ENCODE peak calls at places on chromosomes 7 and 10, in seven cellular contexts. N, R, V, X, W, G and T are unnamed samples.
A peak's percentile ranks its signal among the peaks of the same experiment; 100 is the strongest.

GRCh38 chr10:79995979-79996629 is 47.2 kb upstream of the SFTPD start:
- DNase-seq in G (no peak), N (no peak), X (no peak), W (no peak), V (no peak), R (no peak), T (no peak)

GRCh38 chr10:70903262-70903921 is 15.0 kb upstream of the PCBD1 start:
- DNase-seq in X (peak; percentile 64), W (no peak), R (peak; percentile 76), G (no peak), N (peak; percentile 37), V (peak; percentile 87), T (peak; percentile 66)

GRCh38 chr10:128084364-128084763 is 41.9 kb downstream of the MKI67 start:
- DNase-seq in W (no peak), R (no peak), G (no peak), X (no peak), N (no peak), V (no peak), T (no peak)

GRCh38 chr7:45917658-45918057 is 3.4 kb downstream of the IGFBP3 start:
- DNase-seq in N (peak; percentile 46), W (peak; percentile 57), X (peak; percentile 91), G (peak; percentile 75), R (peak; percentile 90), V (peak; percentile 81), T (peak; percentile 96)

GRCh38 chr7:82450759-82451158 is 7.2 kb upstream of the CACNA2D1 start:
- DNase-seq in X (no peak), V (no peak), W (no peak), N (no peak), R (no peak), G (no peak), T (no peak)

GRCh38 chr10:99125879-99126278 is 109.8 kb downstream of the HPSE2 start:
- DNase-seq in W (no peak), X (no peak), R (no peak), V (no peak), N (no peak), G (no peak), T (no peak)

GRCh38 chr10:90319188-90319914 is 538.5 kb downstream of the HTR7 start:
- DNase-seq in W (no peak), N (no peak), X (no peak), V (peak; percentile 96), R (peak; percentile 59), G (no peak), T (no peak)

GRCh38 chr10:117170244-117170643 is 27.0 kb upstream of the KCNK18 start:
- DNase-seq in R (peak; percentile 20), V (no peak), X (no peak), N (no peak), W (no peak), G (no peak), T (no peak)

GRCh38 chr7:96855139-96855538 is 145.5 kb upstream of the SEM1 start:
- DNase-seq in N (no peak), V (no peak), G (no peak), R (no peak), W (no peak), X (no peak), T (no peak)

GRCh38 chr10:662686-663465 is 26.6 kb downstream of the DIP2C start:
- DNase-seq in X (no peak), N (no peak), V (no peak), W (no peak), G (no peak), R (no peak), T (no peak)

GRCh38 chr10:86536294-86536861 is 14.8 kb upstream of the WAPL start:
- DNase-seq in R (no peak), N (no peak), X (peak; percentile 85), G (no peak), W (peak; percentile 38), V (no peak), T (no peak)

GRCh38 chr7:91557789-91558396 is 293.7 kb downstream of the FZD1 start:
- DNase-seq in W (no peak), G (no peak), N (no peak), R (peak; percentile 92), X (no peak), V (peak; percentile 98), T (no peak)

GRCh38 chr10:48361201-48361600 is 54.7 kb downstream of the MAPK8 start:
- DNase-seq in X (no peak), V (no peak), R (no peak), G (no peak), W (no peak), N (no peak), T (no peak)

GRCh38 chr10:95818663-95819062 is 62.7 kb downstream of the ENTPD1 start:
- DNase-seq in X (no peak), R (peak; percentile 61), N (no peak), V (peak; percentile 73), G (no peak), W (no peak), T (no peak)

GRCh38 chr10:71203124-71203523 is 9.2 kb upstream of the UNC5B start:
- DNase-seq in V (no peak), R (no peak), N (no peak), X (no peak), W (no peak), G (no peak), T (no peak)

GRCh38 chr10:62433181-62433692 is 59.1 kb downstream of the ZNF365 start:
- DNase-seq in R (peak; percentile 98), G (peak; percentile 77), W (no peak), N (peak; percentile 5), V (peak; percentile 100), X (no peak), T (peak; percentile 91)

GRCh38 chr7:133253522-133253882 is 624 bp downstream of the EXOC4 start:
- DNase-seq in X (no peak), V (no peak), G (no peak), W (peak; percentile 3), R (peak; percentile 51), N (peak; percentile 17), T (no peak)

GRCh38 chr10:4849042-4849402 is 23.0 kb downstream of the AKR1E2 start:
- DNase-seq in X (no peak), N (no peak), V (no peak), W (no peak), R (no peak), G (no peak), T (no peak)
- H3K4me3 ChIP-seq in X (no peak overlapping the region), N (no peak overlapping the region), V (no peak overlapping the region), W (no peak overlapping the region), R (no peak overlapping the region), G (no peak overlapping the region), T (no peak overlapping the region)

GRCh38 chr10:59435707-59436106 is 73.4 kb upstream of the FAM13C start:
- DNase-seq in N (no peak), R (no peak), G (no peak), W (no peak), X (no peak), V (no peak), T (no peak)

GRCh38 chr10:59433720-59434428 is 71.5 kb upstream of the FAM13C start:
- DNase-seq in W (no peak), R (no peak), N (no peak), G (no peak), V (peak; percentile 42), X (no peak), T (no peak)

GRCh38 chr10:59432207-59432900 is 70.0 kb upstream of the FAM13C start:
- DNase-seq in R (peak; percentile 26), V (peak; percentile 99), N (no peak), X (no peak), W (no peak), G (no peak), T (no peak)

DNA sequence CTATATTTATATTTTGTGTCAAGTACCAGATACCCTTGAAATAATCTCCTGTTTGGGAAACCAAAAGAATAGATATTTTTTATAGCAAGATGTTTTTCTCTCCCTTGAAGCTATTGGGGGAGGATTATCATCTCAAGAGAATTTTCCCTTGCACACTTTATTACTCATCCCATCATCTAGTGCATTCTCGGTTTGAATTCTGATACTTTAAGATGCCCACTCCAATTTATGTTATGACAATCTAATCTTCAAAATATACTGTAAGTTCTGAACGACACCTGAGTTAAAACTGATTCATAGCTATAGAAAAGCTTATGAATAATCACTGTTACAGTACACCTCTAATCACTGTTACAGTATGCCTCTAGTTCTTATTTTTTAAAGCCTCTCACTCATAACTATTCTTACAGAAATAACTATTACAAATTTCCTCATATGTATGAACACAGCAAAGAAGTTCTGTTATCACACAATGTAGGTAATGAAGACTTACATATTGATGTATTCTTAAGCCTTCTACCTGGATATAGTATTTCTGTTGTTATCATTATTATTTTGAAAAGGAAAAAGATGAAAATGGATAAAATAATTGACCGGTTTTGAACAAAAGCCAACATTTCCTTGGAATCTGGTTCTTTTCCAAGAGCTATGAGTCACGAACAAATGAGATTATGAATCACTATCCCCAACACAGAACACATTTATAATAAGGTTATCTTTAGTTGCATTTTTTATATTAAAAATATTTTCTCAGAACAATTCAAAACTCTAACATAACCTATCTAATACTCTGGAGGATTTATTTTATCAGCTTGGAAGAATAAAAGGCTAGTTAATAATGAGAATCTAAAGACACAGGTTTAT is 72.3 kb upstream of the FAM13C start:
- DNase-seq in G (no peak), W (no peak), X (no peak), R (peak; percentile 30), V (peak; percentile 80), N (no peak), T (no peak)
- H3K27ac ChIP-seq in G (no peak overlapping the region), W (no peak overlapping the region), X (no peak overlapping the region), R (no peak overlapping the region), V (peak overlapping the region; percentile 5), N (no peak overlapping the region), T (no peak overlapping the region)

DNA sequence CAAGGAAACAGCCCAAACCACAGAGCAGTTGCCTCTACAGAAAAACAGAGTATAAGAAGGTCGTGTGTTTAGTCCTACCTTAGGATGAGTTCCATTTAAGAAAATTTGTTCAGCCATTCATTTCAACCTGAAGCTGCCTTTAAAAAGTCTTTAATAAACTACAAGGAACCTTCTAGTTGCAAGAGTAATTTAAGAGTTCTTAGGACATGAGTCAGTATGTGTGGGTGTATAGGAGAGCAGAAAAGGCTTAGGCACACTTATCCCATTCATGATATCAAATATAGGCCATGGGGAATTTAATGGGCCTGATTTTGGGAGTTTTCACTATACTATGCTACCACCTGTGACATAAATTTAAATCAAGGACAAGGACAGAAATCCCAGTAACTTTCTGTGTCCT is 496.8 kb downstream of the TFEC start:
- DNase-seq in R (peak; percentile 63), N (no peak), W (no peak), G (no peak), X (no peak), V (no peak), T (no peak)
- H3K4me1 ChIP-seq in R (peaks cover 19% of the 10 kb centered on the region), N (no peaks in the 10 kb centered on the region), W (no peaks in the 10 kb centered on the region), G (no peaks in the 10 kb centered on the region), X (no peaks in the 10 kb centered on the region), V (peaks cover 9% of the 10 kb centered on the region), T (no peaks in the 10 kb centered on the region)

GRCh38 chr10:125158528-125159485 is 1.6 kb downstream of the CTBP2 start:
- DNase-seq in N (no peak), G (peak; percentile 59), R (peak; percentile 71), V (peak; percentile 44), W (no peak), X (peak; percentile 91), T (peak; percentile 83)

GRCh38 chr10:125156196-125156595 is 4.2 kb downstream of the CTBP2 start:
- DNase-seq in V (no peak), R (no peak), G (no peak), W (no peak), N (no peak), X (no peak), T (no peak)

GRCh38 chr10:125155669-125156068 is 4.7 kb downstream of the CTBP2 start:
- DNase-seq in R (no peak), X (no peak), N (no peak), V (no peak), G (no peak), W (no peak), T (no peak)

GRCh38 chr10:125156739-125157472 is 3.5 kb downstream of the CTBP2 start:
- DNase-seq in R (no peak), X (no peak), W (no peak), G (no peak), N (no peak), V (peak; percentile 46), T (no peak)

GRCh38 chr10:125157473-125157865 is 2.9 kb downstream of the CTBP2 start:
- DNase-seq in W (no peak), R (peak; percentile 33), X (no peak), N (no peak), G (no peak), V (no peak), T (no peak)
- H3K4me3 ChIP-seq in W (no peak overlapping the region), R (peak overlapping the region; percentile 97), X (peak overlapping the region; percentile 64), N (peak overlapping the region; percentile 88), G (no peak overlapping the region), V (peak overlapping the region; percentile 82), T (peak overlapping the region; percentile 23)